ENCODE peak calls at places on chromosome 15, in four cellular contexts. H is NCI-H69; F is activated CD8-positive, alpha-beta memory T cell treated with anti-CD3 and anti-CD28 coated beads for 24 hours; C is iris pigment epithelial cell. K is an unnamed sample.

GRCh38 chr15:42275780-42276395 is 2.7 kb upstream of the TMEM87A start:
- DNase-seq in H (no peak), F (no peak), C (no peak), K (no peak)

GRCh38 chr15:71705151-71705550 is 105.2 kb upstream of the NR2E3 start:
- DNase-seq in H (no peak), F (no peak), C (peak), K (no peak)

GRCh38 chr15:63458794-63459395 is 45.5 kb upstream of the USP3 start:
- DNase-seq in H (no peak), F (no peak), C (no peak), K (no peak)

GRCh38 chr15:100020181-100020580 is 286.9 kb upstream of the LYSMD4 start:
- DNase-seq in H (no peak), F (no peak), C (no peak), K (no peak)

GRCh38 chr15:65189102-65189740 is 4.1 kb upstream of the CLPX start:
- DNase-seq in H (peak), F (no peak), C (peak), K (peak)

GRCh38 chr15:29822100-29822684 is at the start of gene TJP1:
- DNase-seq in H (peak), F (no peak), C (peak), K (peak)

GRCh38 chr15:77384589-77385359 is 35.1 kb downstream of the PEAK1 start:
- DNase-seq in H (no peak), F (no peak), C (no peak), K (no peak)

GRCh38 chr15:92149029-92149428 is 244.7 kb upstream of the ST8SIA2 start:
- DNase-seq in H (no peak), F (no peak), C (no peak), K (peak)

GRCh38 chr15:90664650-90665287 is 52.4 kb upstream of the BLM start:
- DNase-seq in H (peak), F (no peak), C (peak), K (peak)

GRCh38 chr15:65175511-65175910 is 9.6 kb downstream of the CLPX start:
- DNase-seq in H (no peak), F (no peak), C (no peak), K (no peak)

GRCh38 chr15:81001180-81002003 is 669 bp downstream of the TLNRD1 start:
- DNase-seq in H (peak), F (peak), C (peak), K (peak)

GRCh38 chr15:97504031-97504430 is 456.5 kb upstream of the ARRDC4 start:
- DNase-seq in H (no peak), F (no peak), C (peak), K (peak)

K was measured in fibroblast of mammary gland.